ENCODE peak calls at places on chromosomes 5 and 9, in four cellular contexts. G is endothelial cell of umbilical vein, V is H1, Y is spleen. U is an unnamed sample. For H3K4me1, the result is how much of the 10 kb centered on the place peaks cover.

GRCh38 chr5:19853616-19854240 is 134.3 kb downstream of the CDH18 start:
- DNase-seq in G (no peak), V (no peak), Y (no peak), U (no peak)

GRCh38 chr5:149944666-149945065 is at the start of gene PDE6A:
- DNase-seq in G (no peak), V (no peak), Y (no peak), U (no peak)

GRCh38 chr9:114049453-114050225 is 28.5 kb downstream of the AMBP start:
- DNase-seq in G (no peak), V (no peak), Y (peak), U (peak)

GRCh38 chr5:108373426-108373825 is 8.5 kb downstream of the FBXL17 start:
- DNase-seq in G (no peak), V (no peak), Y (no peak), U (no peak)

GRCh38 chr9:21983509-21983908 is 10.7 kb downstream of the CDKN2A start:
- DNase-seq in G (no peak), V (no peak), Y (no peak), U (no peak)

GRCh38 chr9:116165912-116166311 is 12.3 kb downstream of the PAPPA start:
- DNase-seq in G (no peak), V (no peak), Y (no peak), U (no peak)

GRCh38 chr9:127187231-127187956 is 65.0 kb upstream of the ANGPTL2 start:
- DNase-seq in G (peak), V (no peak), Y (peak), U (peak)

GRCh38 chr5:148653271-148653839 is 972 bp downstream of the HTR4 start:
- DNase-seq in G (no peak), V (no peak), Y (no peak), U (peak)

GRCh38 chr5:139204196-139204595 is 6.0 kb upstream of the SIL1 start:
- DNase-seq in G (no peak), V (no peak), Y (no peak), U (no peak)

GRCh38 chr9:95268681-95269080 is 48.8 kb downstream of the FANCC start:
- DNase-seq in G (peak), V (no peak), Y (no peak), U (no peak)

GRCh38 chr5:140383300-140383699 is 18.3 kb upstream of the ANKHD1 start:
- DNase-seq in G (peak), V (no peak), Y (no peak), U (no peak)

GRCh38 chr9:4592325-4592724 is 69.8 kb upstream of the PLPP6 start:
- DNase-seq in G (no peak), V (no peak), Y (no peak), U (no peak)

GRCh38 chr9:3527653-3527960 is 1.8 kb upstream of the RFX3 start:
- DNase-seq in G (no peak), V (no peak), Y (no peak), U (no peak)

GRCh38 chr5:169164481-169164925 is 136.4 kb downstream of the SLIT3 start:
- DNase-seq in G (peak), V (no peak), Y (no peak), U (no peak)

GRCh38 chr5:135534609-135535419 is 950 bp downstream of the NEUROG1 start:
- DNase-seq in G (no peak), V (peak), Y (no peak), U (no peak)

GRCh38 chr5:135537745-135538144 is 2.0 kb upstream of the NEUROG1 start:
- DNase-seq in G (no peak), V (no peak), Y (no peak), U (no peak)

GRCh38 chr5:135537271-135537670 is 1.5 kb upstream of the NEUROG1 start:
- DNase-seq in G (no peak), V (no peak), Y (no peak), U (no peak)

GRCh38 chr5:135535420-135535819 is 344 bp downstream of the NEUROG1 start:
- DNase-seq in G (no peak), V (no peak), Y (no peak), U (no peak)

GRCh38 chr5:135535820-135536801 is at the start of gene NEUROG1:
- DNase-seq in G (no peak), V (peak), Y (no peak), U (no peak)
- H3K4me3 ChIP-seq in G (no peak), V (peak), Y (peak), U (no peak)

DNA sequence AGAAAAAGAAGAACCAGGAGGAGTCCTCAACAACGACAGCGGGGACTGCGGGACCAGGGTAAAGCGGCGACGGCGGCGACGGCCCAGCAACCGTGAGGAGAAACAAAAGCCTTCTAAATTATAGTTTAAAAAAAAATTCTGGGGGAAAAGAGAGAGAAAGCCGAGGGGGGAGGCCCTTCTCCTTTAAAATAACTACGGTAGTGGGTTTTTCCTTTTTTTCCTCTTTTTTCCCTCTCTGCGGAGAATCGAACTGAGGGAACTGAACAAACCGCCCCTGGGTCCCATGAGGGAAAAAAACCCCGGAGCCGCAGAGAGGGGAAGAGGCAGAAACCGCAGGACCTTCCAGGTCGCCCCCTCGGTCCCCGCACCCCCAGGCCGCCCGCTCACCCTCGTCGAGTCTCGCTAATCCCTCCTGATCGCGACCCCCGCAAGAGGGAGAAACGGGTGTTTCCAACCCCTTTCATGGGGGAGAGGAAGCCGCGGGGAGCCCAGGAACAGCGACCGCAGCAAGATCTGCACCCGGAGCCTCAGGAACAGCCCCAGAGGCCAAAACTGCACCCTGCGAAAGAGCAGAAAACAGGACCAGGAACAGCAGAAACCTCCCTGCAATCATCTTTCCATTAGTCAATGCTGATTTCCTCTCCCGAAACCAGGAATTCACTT is 455 bp downstream of the CPEB4 start:
- DNase-seq in G (peak), V (no peak), Y (peak), U (peak)
- H3K4me1 ChIP-seq in G (under half), V (under half), Y (half or more), U (under half)

DNA sequence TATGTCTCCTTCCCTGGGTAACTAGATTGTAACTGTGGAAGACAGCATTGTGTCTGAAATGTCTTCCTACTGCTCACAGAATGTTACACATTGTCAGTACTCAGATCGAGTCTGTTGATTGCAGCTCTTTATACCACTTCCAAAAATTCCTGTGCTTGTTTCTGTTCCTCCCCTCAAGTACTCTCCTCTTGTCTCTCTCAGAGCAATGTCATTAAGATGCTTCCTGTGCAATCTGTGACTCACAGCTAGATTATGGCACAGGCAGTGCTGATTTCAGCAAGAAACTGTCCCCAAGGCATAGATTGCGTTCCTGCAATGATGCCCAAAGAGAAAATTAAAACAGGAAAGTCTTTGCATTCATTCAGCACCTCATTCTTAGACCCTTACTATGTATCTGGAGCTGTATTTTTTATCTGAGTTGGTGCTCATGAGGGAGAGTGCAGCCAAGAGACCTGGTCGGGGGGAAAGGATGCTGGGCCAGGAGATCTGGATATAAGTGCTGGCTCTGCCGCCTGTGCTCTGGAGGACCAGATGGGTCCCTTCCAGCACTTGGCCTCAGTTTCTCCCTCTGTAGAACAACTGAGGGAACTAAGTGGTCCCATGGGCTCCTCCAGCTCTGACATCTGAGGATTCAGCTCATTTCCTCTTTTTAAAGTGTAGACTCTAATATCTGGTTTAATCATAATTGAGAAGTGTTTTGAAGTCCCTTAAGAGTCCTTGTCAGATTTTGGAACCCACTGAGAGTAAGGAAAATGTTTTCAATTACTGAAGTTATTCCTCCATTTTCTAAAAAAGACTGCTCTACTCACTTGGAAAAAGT is 40.8 kb upstream of the GNPDA1 start:
- DNase-seq in G (peak), V (no peak), Y (no peak), U (no peak)
- TF ChIP-seq POLR2AphosphoS5 in G (no peak), V (no peak), Y (peak), U (peak)

DNA sequence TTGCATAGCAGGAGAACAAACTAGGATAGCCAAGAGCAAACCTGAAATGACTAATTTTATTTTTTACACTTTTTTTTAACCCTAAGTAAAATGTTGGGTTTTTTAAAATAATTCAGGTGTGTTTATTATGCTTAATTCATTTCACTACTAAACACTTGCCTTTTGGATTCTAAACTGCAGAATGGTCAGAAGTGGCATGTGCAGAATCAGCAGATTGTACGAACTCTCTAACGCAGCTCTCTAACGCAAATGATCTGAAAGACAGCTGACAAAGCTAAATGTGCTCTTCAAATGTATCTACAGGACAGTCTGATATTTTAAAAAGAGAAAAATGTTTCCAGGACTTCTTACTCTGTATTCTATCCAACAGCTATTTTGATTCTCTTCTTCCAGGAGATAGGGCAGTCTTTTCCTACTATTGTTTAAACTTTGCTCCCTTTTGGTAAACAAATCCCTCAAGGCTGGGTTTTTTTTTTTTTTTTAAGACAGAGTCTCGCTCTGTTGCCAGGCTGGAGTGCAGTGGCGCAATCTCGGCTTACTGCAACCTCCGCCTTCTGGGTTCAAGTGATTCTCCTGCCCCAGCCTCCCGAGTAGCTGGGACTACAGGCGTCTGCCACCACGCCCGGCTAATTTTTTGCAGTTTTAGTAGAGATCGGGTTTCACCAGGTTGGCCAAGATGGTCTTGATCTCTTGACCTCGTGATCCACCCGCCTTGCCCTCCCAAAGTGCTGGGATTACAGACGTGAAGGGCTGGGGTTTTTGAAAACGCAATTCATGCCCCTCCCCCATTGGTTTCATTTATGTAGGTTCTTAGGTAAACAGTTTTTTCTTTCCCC is 1.3 kb downstream of the NMRK1 start:
- DNase-seq in G (peak), V (no peak), Y (peak), U (no peak)
- H3K4me3 ChIP-seq in G (peak), V (peak), Y (peak), U (peak)

GRCh38 chr5:124328201-124328600 is 418.2 kb downstream of the ZNF608 start:
- DNase-seq in G (no peak), V (no peak), Y (no peak), U (no peak)
- H3K4me1 ChIP-seq in G (under half), V (under half), Y (under half), U (under half)

DNA sequence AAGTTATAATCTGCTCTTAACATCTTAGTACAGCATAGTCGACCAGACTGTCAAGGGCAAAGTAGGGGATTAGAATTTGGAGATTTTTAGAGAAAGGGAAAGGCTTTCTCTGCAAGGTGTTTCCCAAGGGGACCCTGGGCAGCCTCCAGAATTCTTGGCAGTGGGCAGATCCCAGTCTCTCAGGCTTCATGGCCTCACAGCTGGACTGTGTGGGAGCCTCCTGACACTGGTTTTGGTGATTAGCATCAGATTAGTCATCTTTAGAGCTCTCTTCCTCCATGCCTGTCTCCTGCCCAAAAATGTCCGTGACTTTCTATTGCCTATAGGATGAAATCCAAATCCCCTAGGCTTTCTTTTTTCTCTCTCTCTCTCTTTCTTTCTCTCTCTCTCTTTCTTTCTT is 370.7 kb downstream of the ZSWIM6 start:
- DNase-seq in G (no peak), V (no peak), Y (no peak), U (no peak)
- TF ChIP-seq POLR2AphosphoS5 in G (no peak), V (no peak), Y (no peak), U (no peak)

DNA sequence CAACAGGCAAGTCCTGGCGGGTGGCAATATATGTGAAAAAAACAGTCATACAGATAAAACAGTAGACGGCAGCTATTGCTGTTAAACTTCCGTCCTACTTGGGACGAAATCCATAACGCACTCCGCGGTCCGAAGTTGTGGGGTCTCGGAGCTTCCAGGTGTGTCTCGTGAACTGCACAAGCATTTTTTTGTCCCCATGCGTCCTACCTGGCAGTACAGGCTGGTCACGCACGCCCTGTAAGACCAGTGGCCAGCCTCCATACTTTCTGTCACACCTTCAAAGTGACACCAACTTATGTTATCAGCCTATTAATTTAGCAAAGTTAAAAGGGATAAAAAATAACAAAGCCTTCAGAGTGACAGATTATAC is 51.3 kb downstream of the TGFBI start:
- DNase-seq in G (no peak), V (no peak), Y (no peak), U (no peak)
- H3K4me3 ChIP-seq in G (peak), V (peak), Y (peak), U (peak)

GRCh38 chr5:118606940-118607339 is 381.4 kb downstream of the DTWD2 start:
- DNase-seq in G (no peak), V (no peak), Y (no peak), U (no peak)
- H3K4me1 ChIP-seq in G (under half), V (under half), Y (under half), U (under half)

GRCh38 chr9:87714819-87715218 is 11.1 kb upstream of the CTSL start:
- DNase-seq in G (peak), V (no peak), Y (no peak), U (peak)
- TF ChIP-seq POLR2AphosphoS5 in G (no peak), V (no peak), Y (peak), U (peak)

GRCh38 chr9:35603506-35603985 is 1.5 kb upstream of the TESK1 start:
- DNase-seq in G (no peak), V (peak), Y (peak), U (peak)

GRCh38 chr9:35594471-35594870 is 10.6 kb upstream of the TESK1 start:
- DNase-seq in G (no peak), V (no peak), Y (no peak), U (no peak)

GRCh38 chr9:35603986-35604577 is 980 bp upstream of the TESK1 start:
- DNase-seq in G (peak), V (peak), Y (peak), U (peak)

GRCh38 chr9:35599763-35600604 is 5.1 kb upstream of the TESK1 start:
- DNase-seq in G (no peak), V (peak), Y (no peak), U (no peak)

DNA sequence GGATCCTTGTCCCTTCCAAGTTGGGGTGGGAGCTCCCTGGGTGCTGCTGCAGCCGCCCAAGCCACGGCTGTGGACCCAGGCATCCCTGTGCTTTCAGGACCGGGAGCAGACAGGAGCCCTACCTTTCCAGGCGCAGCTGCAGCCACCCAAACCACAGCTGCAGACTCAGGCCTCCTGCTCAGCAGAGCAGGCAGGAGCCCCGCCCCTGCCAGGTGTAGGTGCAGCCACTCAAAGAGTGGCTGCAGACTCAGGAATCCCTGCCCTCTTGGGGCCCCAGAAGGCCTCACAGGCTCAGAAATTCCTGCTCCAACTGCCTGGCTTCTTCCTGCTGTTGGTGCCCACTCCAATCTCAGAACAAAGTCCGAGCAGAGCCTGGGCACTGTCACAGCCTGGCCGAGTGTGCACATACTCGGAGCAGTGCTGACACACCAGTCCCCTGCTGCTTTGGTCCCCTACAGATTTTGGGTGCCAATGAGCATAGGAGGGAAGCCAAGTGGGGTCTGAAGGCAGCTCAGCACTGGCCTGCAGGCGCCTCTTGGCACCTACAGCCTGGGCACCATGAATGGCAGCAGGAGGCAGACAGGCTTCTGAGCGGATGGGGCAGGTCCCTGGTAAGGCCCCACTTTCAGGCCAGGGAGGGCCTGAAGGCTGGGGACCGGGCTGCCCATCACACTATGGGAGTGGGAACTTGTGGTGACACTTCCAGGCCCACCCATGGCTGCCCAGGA is 6.0 kb upstream of the TESK1 start:
- DNase-seq in G (no peak), V (no peak), Y (no peak), U (no peak)
- H3K4me3 ChIP-seq in G (no peak), V (no peak), Y (no peak), U (no peak)